ENCODE peak calls at places on chromosome 9, in seven cellular contexts. One of them, this sample, is unnamed.

GRCh38 chr9:126365780-126366179 is 39.2 kb downstream of the MVB12B start:
- DNase-seq in spleen: no peak
- DNase-seq in sigmoid colon: no peak
- DNase-seq in HCT116: no peak
- DNase-seq in HL-60: no peak
- DNase-seq in prostate gland: no peak
- DNase-seq in breast epithelium: no peak
- DNase-seq in this sample: no peak

GRCh38 chr9:81472701-81473100 is 216.6 kb downstream of the TLE1 start:
- DNase-seq in spleen: no peak
- DNase-seq in sigmoid colon: no peak
- DNase-seq in HCT116: no peak
- DNase-seq in HL-60: no peak
- DNase-seq in prostate gland: no peak
- DNase-seq in breast epithelium: no peak
- DNase-seq in this sample: no peak

GRCh38 chr9:127979333-127980055 is 1.3 kb downstream of the EEIG1 start:
- DNase-seq in spleen: peak
- DNase-seq in sigmoid colon: peak
- DNase-seq in HCT116: no peak
- DNase-seq in HL-60: no peak
- DNase-seq in prostate gland: no peak
- DNase-seq in breast epithelium: no peak
- DNase-seq in this sample: no peak

GRCh38 chr9:126690431-126691051 is 76.8 kb downstream of the LMX1B start:
- DNase-seq in spleen: peak
- DNase-seq in sigmoid colon: peak
- DNase-seq in HCT116: peak
- DNase-seq in HL-60: no peak
- DNase-seq in prostate gland: peak
- DNase-seq in breast epithelium: peak
- DNase-seq in this sample: no peak

GRCh38 chr9:117034862-117035261 is 347.8 kb downstream of the TRIM32 start:
- DNase-seq in spleen: no peak
- DNase-seq in sigmoid colon: no peak
- DNase-seq in HCT116: no peak
- DNase-seq in HL-60: no peak
- DNase-seq in prostate gland: no peak
- DNase-seq in breast epithelium: no peak
- DNase-seq in this sample: no peak

GRCh38 chr9:102972780-102973179 is 22.4 kb upstream of the CYLC2 start:
- DNase-seq in spleen: no peak
- DNase-seq in sigmoid colon: no peak
- DNase-seq in HCT116: no peak
- DNase-seq in HL-60: no peak
- DNase-seq in prostate gland: no peak
- DNase-seq in breast epithelium: no peak
- DNase-seq in this sample: no peak

GRCh38 chr9:3656224-3656623 is 130.4 kb upstream of the RFX3 start:
- DNase-seq in spleen: no peak
- DNase-seq in sigmoid colon: no peak
- DNase-seq in HCT116: no peak
- DNase-seq in HL-60: no peak
- DNase-seq in prostate gland: no peak
- DNase-seq in breast epithelium: no peak
- DNase-seq in this sample: no peak

GRCh38 chr9:74147906-74148305 is 349.2 kb upstream of the RORB start:
- DNase-seq in spleen: no peak
- DNase-seq in sigmoid colon: no peak
- DNase-seq in HCT116: no peak
- DNase-seq in HL-60: no peak
- DNase-seq in prostate gland: no peak
- DNase-seq in breast epithelium: no peak
- DNase-seq in this sample: no peak

GRCh38 chr9:4678679-4679267 is 596 bp upstream of the CDC37L1 start:
- DNase-seq in spleen: no peak
- DNase-seq in sigmoid colon: no peak
- DNase-seq in HCT116: no peak
- DNase-seq in HL-60: no peak
- DNase-seq in prostate gland: no peak
- DNase-seq in breast epithelium: no peak
- DNase-seq in this sample: no peak

GRCh38 chr9:99866398-99866797 is 40.1 kb upstream of the STX17 start:
- DNase-seq in spleen: no peak
- DNase-seq in sigmoid colon: no peak
- DNase-seq in HCT116: no peak
- DNase-seq in HL-60: no peak
- DNase-seq in prostate gland: no peak
- DNase-seq in breast epithelium: no peak
- DNase-seq in this sample: no peak

DNA sequence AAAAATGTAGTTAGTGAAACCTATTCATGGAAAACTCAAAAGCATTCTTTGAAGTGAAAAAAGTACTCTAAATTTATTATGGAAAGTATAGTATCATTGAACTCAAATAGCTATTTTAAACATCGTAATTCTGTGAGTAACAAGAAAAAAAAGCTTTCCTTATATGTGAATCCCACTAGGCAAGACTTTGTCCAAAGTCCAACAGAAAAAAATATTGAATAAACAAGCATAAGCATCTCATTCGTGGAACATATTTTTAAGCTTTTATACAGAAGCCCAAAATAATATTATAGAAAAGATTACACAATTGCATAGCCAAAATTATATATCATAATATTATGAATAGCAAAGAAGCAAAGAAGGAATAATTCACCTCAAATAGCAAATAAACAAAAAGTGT is 79.4 kb upstream of the IFNE start:
- DNase-seq in spleen: no peak
- DNase-seq in sigmoid colon: no peak
- DNase-seq in HCT116: no peak
- DNase-seq in HL-60: no peak
- DNase-seq in prostate gland: no peak
- DNase-seq in breast epithelium: no peak
- DNase-seq in this sample: no peak
- H3K4me3 ChIP-seq in spleen: no peak
- H3K4me3 ChIP-seq in sigmoid colon: no peak
- H3K4me3 ChIP-seq in HCT116: no peak
- H3K4me3 ChIP-seq in HL-60: no peak
- H3K4me3 ChIP-seq in prostate gland: no peak
- H3K4me3 ChIP-seq in breast epithelium: no peak
- H3K4me3 ChIP-seq in this sample: no peak

GRCh38 chr9:95780751-95781150 is 94.7 kb upstream of the ERCC6L2 start:
- DNase-seq in spleen: no peak
- DNase-seq in sigmoid colon: no peak
- DNase-seq in HCT116: no peak
- DNase-seq in HL-60: no peak
- DNase-seq in prostate gland: no peak
- DNase-seq in breast epithelium: no peak
- DNase-seq in this sample: no peak

GRCh38 chr9:95780121-95780520 is 95.4 kb upstream of the ERCC6L2 start:
- DNase-seq in spleen: no peak
- DNase-seq in sigmoid colon: no peak
- DNase-seq in HCT116: no peak
- DNase-seq in HL-60: no peak
- DNase-seq in prostate gland: no peak
- DNase-seq in breast epithelium: no peak
- DNase-seq in this sample: no peak

GRCh38 chr9:95776131-95776530 is 99.4 kb upstream of the ERCC6L2 start:
- DNase-seq in spleen: no peak
- DNase-seq in sigmoid colon: no peak
- DNase-seq in HCT116: no peak
- DNase-seq in HL-60: no peak
- DNase-seq in prostate gland: no peak
- DNase-seq in breast epithelium: no peak
- DNase-seq in this sample: no peak

GRCh38 chr9:95775191-95775590 is 100.3 kb upstream of the ERCC6L2 start:
- DNase-seq in spleen: no peak
- DNase-seq in sigmoid colon: no peak
- DNase-seq in HCT116: no peak
- DNase-seq in HL-60: no peak
- DNase-seq in prostate gland: no peak
- DNase-seq in breast epithelium: no peak
- DNase-seq in this sample: no peak

DNA sequence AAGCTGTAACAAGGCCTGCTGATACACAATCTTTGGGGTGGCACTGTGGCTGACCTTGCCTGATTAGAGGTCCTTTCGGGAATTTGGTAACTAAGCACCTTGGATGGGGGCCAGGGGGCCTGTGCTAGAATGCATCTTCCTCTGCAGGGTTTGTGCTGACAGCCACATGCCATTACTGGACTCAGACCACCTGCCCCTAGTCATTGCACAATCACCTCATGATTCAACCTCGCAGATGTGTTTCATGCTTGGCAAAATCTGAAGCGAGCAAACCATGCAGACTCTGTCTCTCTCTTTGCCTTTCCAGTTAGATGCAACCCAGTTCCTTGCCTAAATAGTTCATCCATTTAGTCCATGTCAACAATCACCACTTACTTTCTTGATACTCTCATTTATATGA is 96.5 kb upstream of the ERCC6L2 start:
- DNase-seq in spleen: no peak
- DNase-seq in sigmoid colon: peak
- DNase-seq in HCT116: no peak
- DNase-seq in HL-60: no peak
- DNase-seq in prostate gland: no peak
- DNase-seq in breast epithelium: no peak
- DNase-seq in this sample: no peak
- TF ChIP-seq POLR2AphosphoS5 in spleen: no peak
- TF ChIP-seq POLR2AphosphoS5 in sigmoid colon: peak
- TF ChIP-seq POLR2AphosphoS5 in HCT116: no peak
- TF ChIP-seq POLR2AphosphoS5 in HL-60: no peak
- TF ChIP-seq POLR2AphosphoS5 in prostate gland: no peak
- TF ChIP-seq POLR2AphosphoS5 in breast epithelium: no peak
- TF ChIP-seq POLR2AphosphoS5 in this sample: peak

GRCh38 chr9:119368179-119368578 is 1.1 kb downstream of the BRINP1 start:
- DNase-seq in spleen: no peak
- DNase-seq in sigmoid colon: no peak
- DNase-seq in HCT116: no peak
- DNase-seq in HL-60: no peak
- DNase-seq in prostate gland: no peak
- DNase-seq in breast epithelium: no peak
- DNase-seq in this sample: no peak

GRCh38 chr9:119366909-119367690 is 2.1 kb downstream of the BRINP1 start:
- DNase-seq in spleen: no peak
- DNase-seq in sigmoid colon: no peak
- DNase-seq in HCT116: no peak
- DNase-seq in HL-60: no peak
- DNase-seq in prostate gland: no peak
- DNase-seq in breast epithelium: no peak
- DNase-seq in this sample: no peak

GRCh38 chr9:119370816-119371215 is 1.6 kb upstream of the BRINP1 start:
- DNase-seq in spleen: no peak
- DNase-seq in sigmoid colon: no peak
- DNase-seq in HCT116: no peak
- DNase-seq in HL-60: no peak
- DNase-seq in prostate gland: peak
- DNase-seq in breast epithelium: no peak
- DNase-seq in this sample: no peak

GRCh38 chr9:119369670-119370366 is 583 bp upstream of the BRINP1 start:
- DNase-seq in spleen: no peak
- DNase-seq in sigmoid colon: no peak
- DNase-seq in HCT116: no peak
- DNase-seq in HL-60: no peak
- DNase-seq in prostate gland: no peak
- DNase-seq in breast epithelium: no peak
- DNase-seq in this sample: no peak

GRCh38 chr9:119368681-119369581 is at the start of gene BRINP1:
- DNase-seq in spleen: no peak
- DNase-seq in sigmoid colon: no peak
- DNase-seq in HCT116: no peak
- DNase-seq in HL-60: no peak
- DNase-seq in prostate gland: peak
- DNase-seq in breast epithelium: no peak
- DNase-seq in this sample: no peak
- H3K4me3 ChIP-seq in spleen: peak
- H3K4me3 ChIP-seq in sigmoid colon: peak
- H3K4me3 ChIP-seq in HCT116: no peak
- H3K4me3 ChIP-seq in HL-60: no peak
- H3K4me3 ChIP-seq in prostate gland: peak
- H3K4me3 ChIP-seq in breast epithelium: peak
- H3K4me3 ChIP-seq in this sample: peak

GRCh38 chr9:137138058-137138697 is 776 bp upstream of the GRIN1 start:
- DNase-seq in spleen: no peak
- DNase-seq in sigmoid colon: no peak
- DNase-seq in HCT116: no peak
- DNase-seq in HL-60: no peak
- DNase-seq in prostate gland: no peak
- DNase-seq in breast epithelium: no peak
- DNase-seq in this sample: no peak

GRCh38 chr9:137136926-137137607 is 1.9 kb upstream of the GRIN1 start:
- DNase-seq in spleen: no peak
- DNase-seq in sigmoid colon: no peak
- DNase-seq in HCT116: no peak
- DNase-seq in HL-60: no peak
- DNase-seq in prostate gland: no peak
- DNase-seq in breast epithelium: no peak
- DNase-seq in this sample: no peak

GRCh38 chr9:137139468-137140150 is 655 bp downstream of the GRIN1 start:
- DNase-seq in spleen: no peak
- DNase-seq in sigmoid colon: no peak
- DNase-seq in HCT116: no peak
- DNase-seq in HL-60: no peak
- DNase-seq in prostate gland: no peak
- DNase-seq in breast epithelium: no peak
- DNase-seq in this sample: no peak

GRCh38 chr9:137140151-137141012 is 1.4 kb downstream of the GRIN1 start:
- DNase-seq in spleen: no peak
- DNase-seq in sigmoid colon: no peak
- DNase-seq in HCT116: no peak
- DNase-seq in HL-60: no peak
- DNase-seq in prostate gland: no peak
- DNase-seq in breast epithelium: no peak
- DNase-seq in this sample: no peak

DNA sequence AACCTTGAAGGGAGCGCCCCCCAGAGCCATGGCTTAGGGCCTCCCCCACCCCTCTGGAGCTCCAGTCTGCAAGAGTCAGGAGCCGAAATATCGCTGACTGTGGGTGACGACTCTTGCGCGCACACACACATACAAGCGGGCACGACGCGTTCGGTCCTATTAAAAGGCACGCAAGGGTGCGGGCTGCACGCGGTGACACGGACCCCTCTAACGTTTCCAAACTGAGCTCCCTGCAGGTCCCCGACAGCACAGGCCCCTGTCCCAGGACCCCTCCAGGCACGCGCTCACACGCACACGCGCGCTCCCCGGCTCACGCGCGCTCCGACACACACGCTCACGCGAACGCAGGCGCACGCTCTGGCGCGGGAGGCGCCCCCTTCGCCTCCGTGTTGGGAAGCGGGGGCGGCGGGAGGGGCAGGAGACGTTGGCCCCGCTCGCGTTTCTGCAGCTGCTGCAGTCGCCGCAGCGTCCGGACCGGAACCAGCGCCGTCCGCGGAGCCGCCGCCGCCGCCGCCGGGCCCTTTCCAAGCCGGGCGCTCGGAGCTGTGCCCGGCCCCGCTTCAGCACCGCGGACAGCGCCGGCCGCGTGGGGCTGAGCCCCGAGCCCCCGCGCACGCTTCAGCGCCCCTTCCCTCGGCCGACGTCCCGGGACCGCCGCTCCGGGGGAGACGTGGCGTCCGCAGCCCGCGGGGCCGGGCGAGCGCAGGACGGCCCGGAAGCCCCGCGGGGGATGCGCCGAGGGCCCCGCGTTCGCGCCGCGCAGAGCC is at the start of gene GRIN1:
- DNase-seq in spleen: no peak
- DNase-seq in sigmoid colon: no peak
- DNase-seq in HCT116: no peak
- DNase-seq in HL-60: no peak
- DNase-seq in prostate gland: no peak
- DNase-seq in breast epithelium: no peak
- DNase-seq in this sample: no peak
- TF ChIP-seq POLR2AphosphoS5 in spleen: no peak
- TF ChIP-seq POLR2AphosphoS5 in sigmoid colon: no peak
- TF ChIP-seq POLR2AphosphoS5 in HCT116: no peak
- TF ChIP-seq POLR2AphosphoS5 in HL-60: no peak
- TF ChIP-seq POLR2AphosphoS5 in prostate gland: no peak
- TF ChIP-seq POLR2AphosphoS5 in breast epithelium: no peak
- TF ChIP-seq POLR2AphosphoS5 in this sample: no peak

This sample was measured in vagina.